ENCODE peak calls at places on chromosomes 5 and 9, in five cellular contexts. P, L, X, F and O are unnamed samples.

GRCh38 chr9:124771021-124771866 is at the start of gene NR6A1:
- DNase-seq in P (peak), L (peak), X (peak), F (peak), O (peak)

GRCh38 chr9:130555968-130556367 is 23.4 kb upstream of the FUBP3 start:
- DNase-seq in P (no peak), L (peak), X (no peak), F (no peak), O (no peak)

GRCh38 chr5:38948501-38948900 is 102.7 kb downstream of the OSMR start:
- DNase-seq in P (no peak), L (no peak), X (no peak), F (no peak), O (no peak)

GRCh38 chr5:51960617-51961115 is 577.4 kb downstream of the ISL1 start:
- DNase-seq in P (no peak), L (no peak), X (no peak), F (no peak), O (no peak)

GRCh38 chr5:151082976-151083651 is 2.3 kb upstream of the TNIP1 start:
- DNase-seq in P (no peak), L (peak), X (no peak), F (peak), O (no peak)

GRCh38 chr5:141753971-141754713 is 72.1 kb upstream of the ARAP3 start:
- DNase-seq in P (no peak), L (no peak), X (no peak), F (peak), O (peak)

GRCh38 chr5:62450259-62450658 is 37.7 kb downstream of the IPO11 start:
- DNase-seq in P (no peak), L (no peak), X (no peak), F (no peak), O (no peak)

GRCh38 chr9:4137234-4137633 is 162.6 kb downstream of the GLIS3 start:
- DNase-seq in P (no peak), L (no peak), X (no peak), F (no peak), O (no peak)

GRCh38 chr9:272251-273213 is 57.9 kb downstream of the DOCK8 start:
- DNase-seq in P (no peak), L (peak), X (no peak), F (peak), O (peak)

DNA sequence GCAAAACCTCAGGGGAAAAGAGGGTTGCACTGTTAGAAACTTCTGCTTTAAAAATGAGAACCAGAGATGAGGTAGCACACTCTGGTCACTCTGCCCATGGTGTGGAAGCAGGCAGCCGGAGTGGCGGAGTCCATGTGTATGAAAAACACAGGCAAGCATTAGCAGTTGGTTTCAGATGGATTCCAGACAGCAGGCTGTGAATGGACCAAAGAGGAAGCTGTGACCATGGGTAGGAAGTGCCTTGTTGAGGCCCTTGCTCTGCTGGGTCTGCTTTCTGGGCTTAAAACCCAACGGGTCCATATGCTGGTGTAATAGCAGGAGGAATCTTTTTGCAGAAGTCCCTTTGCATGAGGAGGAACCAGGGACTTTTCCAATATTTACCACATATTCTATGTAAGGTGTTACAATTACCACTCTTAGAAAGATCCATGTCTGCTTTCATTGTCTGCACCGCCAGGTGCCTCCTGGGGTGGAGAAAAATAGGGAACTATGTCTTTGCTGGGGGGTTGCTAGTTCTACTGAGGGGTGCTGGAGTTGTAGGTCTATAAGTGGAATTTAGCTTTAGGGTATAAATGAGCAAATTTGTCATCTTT is 77.0 kb downstream of the ANKRD55 start:
- DNase-seq in P (peak), L (no peak), X (no peak), F (no peak), O (peak)
- H3K4me3 ChIP-seq in P (no peak), L (no peak), X (no peak), F (no peak), O (no peak)

GRCh38 chr9:136554870-136555269 is 9.0 kb upstream of the NOTCH1 start:
- DNase-seq in P (no peak), L (no peak), X (no peak), F (no peak), O (no peak)

GRCh38 chr9:136550439-136551085 is 4.7 kb upstream of the NOTCH1 start:
- DNase-seq in P (no peak), L (no peak), X (peak), F (no peak), O (no peak)

GRCh38 chr9:136551401-136552116 is 5.7 kb upstream of the NOTCH1 start:
- DNase-seq in P (peak), L (no peak), X (peak), F (peak), O (no peak)

GRCh38 chr9:136553581-136553980 is 7.7 kb upstream of the NOTCH1 start:
- DNase-seq in P (no peak), L (no peak), X (no peak), F (no peak), O (no peak)

GRCh38 chr9:136552117-136552685 is 6.4 kb upstream of the NOTCH1 start:
- DNase-seq in P (no peak), L (no peak), X (peak), F (no peak), O (no peak)
- H3K4me3 ChIP-seq in P (no peak), L (no peak), X (no peak), F (no peak), O (no peak)

GRCh38 chr5:59019078-59019477 is 436.2 kb downstream of the RAB3C start:
- DNase-seq in P (no peak), L (no peak), X (no peak), F (no peak), O (no peak)

GRCh38 chr5:59021837-59022514 is 439.1 kb downstream of the RAB3C start:
- DNase-seq in P (no peak), L (no peak), X (no peak), F (no peak), O (no peak)

GRCh38 chr5:59016925-59017324 is 434.1 kb downstream of the RAB3C start:
- DNase-seq in P (no peak), L (no peak), X (no peak), F (no peak), O (no peak)

GRCh38 chr5:59021286-59021673 is 438.4 kb downstream of the RAB3C start:
- DNase-seq in P (no peak), L (no peak), X (no peak), F (no peak), O (no peak)

GRCh38 chr5:59020611-59021285 is 437.9 kb downstream of the RAB3C start:
- DNase-seq in P (no peak), L (no peak), X (no peak), F (no peak), O (no peak)
- H3K4me3 ChIP-seq in P (no peak), L (no peak), X (no peak), F (no peak), O (no peak)

DNA sequence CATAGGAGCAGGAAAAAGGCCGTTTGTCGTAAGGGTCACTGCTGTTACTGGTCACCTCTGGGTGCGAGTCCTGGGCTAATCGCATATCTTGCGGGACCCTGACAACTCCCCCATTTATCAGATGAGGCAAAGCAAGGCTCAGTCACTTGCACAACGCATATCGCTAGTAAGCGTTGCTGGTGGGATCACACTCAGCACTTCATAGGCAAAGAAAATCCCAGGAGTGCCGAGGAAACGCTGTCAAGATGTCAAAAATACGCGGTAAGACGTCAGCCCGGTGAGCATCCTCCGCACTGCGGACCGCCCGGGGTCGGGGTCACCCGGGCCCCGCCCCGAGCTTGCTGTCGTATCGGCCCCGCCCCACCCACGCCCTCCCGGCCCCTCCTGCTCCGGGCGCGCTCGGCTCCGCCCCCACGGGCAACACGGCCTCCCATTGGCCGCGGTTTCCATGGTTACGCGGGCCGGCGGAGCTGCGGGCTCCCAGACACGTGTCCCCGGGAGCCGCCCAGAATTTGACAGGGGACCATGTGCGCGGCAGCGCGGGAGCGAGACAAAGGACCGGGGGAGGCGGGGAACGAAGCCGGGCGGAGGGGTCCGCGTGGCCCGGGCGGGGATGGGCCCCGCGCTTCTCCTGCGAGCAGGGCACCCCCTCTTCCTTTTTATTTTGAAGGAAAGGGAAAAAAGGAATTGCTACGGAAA is 80.2 kb upstream of the IER5L start:
- DNase-seq in P (peak), L (peak), X (no peak), F (peak), O (peak)
- H3K4me3 ChIP-seq in P (no peak), L (peak), X (no peak), F (no peak), O (peak)